ENCODE peak calls at places on chromosomes 11 and 22, in eight cellular contexts. T is activated CD4-positive, alpha-beta T cell treated with anti-CD3 and anti-CD28 coated beads, Interleukin-2, amount 10 ng/mL, durations not matched to agents 7 days and 5 days; R is naive thymus-derived CD8-positive, alpha-beta T cell; U is COLO829; X is memory B cell; S is astrocyte of the spinal cord; L is stimulated activated CD4-positive, alpha-beta T cell treated with anti-CD3 and anti-CD28 coated beads, Interleukin-2, amount 100 ng/mL, for 48 hours; W is Calu3. E is an unnamed sample.

GRCh38 chr11:92314499-92314898 is 89.9 kb downstream of the FAT3 start:
- DNase-seq in T (no peak), R (no peak), U (no peak), X (no peak), S (peak), L (no peak), W (no peak), E (no peak)

GRCh38 chr11:14300661-14301304 is 58.2 kb downstream of the RRAS2 start:
- DNase-seq in T (peak), R (peak), U (peak), X (peak), S (peak), L (peak), W (peak), E (peak)

GRCh38 chr22:21657361-21658118 is 8.3 kb upstream of the PPIL2 start:
- DNase-seq in T (peak), R (peak), U (peak), X (peak), S (peak), L (peak), W (peak), E (peak)

GRCh38 chr22:22216450-22216959 is 28.1 kb upstream of the VPREB1 start:
- DNase-seq in T (no peak), R (no peak), U (no peak), X (no peak), S (no peak), L (no peak), W (no peak), E (no peak)

GRCh38 chr11:78655561-78655960 is 80.9 kb upstream of the NARS2 start:
- DNase-seq in T (no peak), R (no peak), U (no peak), X (no peak), S (no peak), L (no peak), W (no peak), E (no peak)

GRCh38 chr11:60957188-60957587 is 5.2 kb upstream of the SLC15A3 start:
- DNase-seq in T (no peak), R (no peak), U (no peak), X (no peak), S (peak), L (no peak), W (no peak), E (no peak)

GRCh38 chr11:92317222-92317621 is 92.6 kb downstream of the FAT3 start:
- DNase-seq in T (no peak), R (no peak), U (no peak), X (no peak), S (no peak), L (no peak), W (no peak), E (no peak)

GRCh38 chr11:68582416-68583046 is 101.8 kb upstream of the GAL start:
- DNase-seq in T (no peak), R (no peak), U (peak), X (no peak), S (no peak), L (no peak), W (peak), E (no peak)

GRCh38 chr22:38953577-38954413 is 3.6 kb upstream of the APOBEC3A start:
- DNase-seq in T (peak), R (no peak), U (no peak), X (peak), S (no peak), L (peak), W (peak), E (peak)

GRCh38 chr11:69491071-69492031 is 9.9 kb downstream of the LINC01488 start:
- DNase-seq in T (no peak), R (no peak), U (no peak), X (no peak), S (no peak), L (no peak), W (no peak), E (no peak)

GRCh38 chr11:62387381-62387780 is 31.5 kb upstream of the SCGB1A1 start:
- DNase-seq in T (no peak), R (no peak), U (no peak), X (no peak), S (no peak), L (no peak), W (no peak), E (no peak)

GRCh38 chr11:113896156-113896879 is 8.3 kb upstream of the HTR3B start:
- DNase-seq in T (peak), R (peak), U (no peak), X (peak), S (peak), L (peak), W (peak), E (no peak)

GRCh38 chr11:3121931-3122774 is 43.0 kb downstream of the OSBPL5 start:
- DNase-seq in T (no peak), R (no peak), U (no peak), X (no peak), S (no peak), L (no peak), W (no peak), E (no peak)

GRCh38 chr11:86594746-86595145 is 77.7 kb downstream of the ME3 start:
- DNase-seq in T (no peak), R (no peak), U (no peak), X (no peak), S (no peak), L (no peak), W (no peak), E (no peak)

GRCh38 chr22:20001082-20001638 is 15.5 kb downstream of the ARVCF start:
- DNase-seq in T (no peak), R (no peak), U (no peak), X (no peak), S (peak), L (no peak), W (no peak), E (no peak)

GRCh38 chr11:68090706-68091105 is 30.5 kb downstream of the CHKA start:
- DNase-seq in T (no peak), R (no peak), U (peak), X (no peak), S (no peak), L (no peak), W (peak), E (peak)

GRCh38 chr11:92376146-92376599 is 151.6 kb downstream of the FAT3 start:
- DNase-seq in T (no peak), R (no peak), U (no peak), X (no peak), S (peak), L (no peak), W (no peak), E (no peak)

GRCh38 chr11:133526790-133527189 is 5.5 kb downstream of the OPCML start:
- DNase-seq in T (no peak), R (no peak), U (no peak), X (no peak), S (no peak), L (no peak), W (no peak), E (no peak)

GRCh38 chr22:45442120-45442519 is 28.6 kb downstream of the RIBC2 start:
- DNase-seq in T (no peak), R (no peak), U (no peak), X (no peak), S (no peak), L (no peak), W (no peak), E (no peak)

GRCh38 chr11:110286298-110287040 is 9.9 kb downstream of the RDX start:
- DNase-seq in T (no peak), R (no peak), U (no peak), X (no peak), S (no peak), L (no peak), W (no peak), E (no peak)

GRCh38 chr22:36846949-36847348 is 13.9 kb upstream of the NCF4 start:
- DNase-seq in T (no peak), R (no peak), U (no peak), X (no peak), S (no peak), L (no peak), W (no peak), E (no peak)

GRCh38 chr22:20420157-20420842 is 17.3 kb downstream of the SCARF2 start:
- DNase-seq in T (no peak), R (no peak), U (no peak), X (no peak), S (no peak), L (no peak), W (no peak), E (no peak)

GRCh38 chr11:63589000-63589399 is 25.2 kb downstream of the PLAAT3 start:
- DNase-seq in T (no peak), R (no peak), U (no peak), X (no peak), S (no peak), L (no peak), W (no peak), E (no peak)

E was measured in AML-193.